ENCODE peak calls at places on chromosomes 2 and 18, in five cellular contexts. K is HCT116, R is small intestine, N is A549, Q is heart left ventricle. C is an unnamed sample. For H3K4me1 and H3K9me3, the result is how much of the 10 kb centered on the place peaks cover.

GRCh38 chr2:5743992-5744391 is 51.8 kb downstream of the SOX11 start:
- DNase-seq in Q (no peak), N (no peak), K (no peak), R (no peak), C (no peak)

GRCh38 chr2:33222309-33222708 is 254.1 kb upstream of the RASGRP3 start:
- DNase-seq in R (no peak), Q (no peak), N (no peak), K (no peak), C (no peak)

GRCh38 chr2:168397629-168398028 is 58.4 kb upstream of the CERS6 start:
- DNase-seq in K (no peak), R (no peak), N (no peak), Q (no peak), C (no peak)

GRCh38 chr2:187586091-187586632 is 31.9 kb upstream of the TFPI start:
- DNase-seq in N (no peak), R (no peak), K (no peak), Q (no peak), C (no peak)

GRCh38 chr2:109027702-109028101 is 38.7 kb upstream of the EDAR start:
- DNase-seq in R (no peak), N (no peak), K (no peak), Q (no peak), C (no peak)

GRCh38 chr18:47050468-47050867 is 15.0 kb upstream of the ELOA2 start:
- DNase-seq in N (peak), Q (no peak), K (peak), R (peak), C (peak)

GRCh38 chr2:130370490-130370889 is 14.6 kb downstream of the PTPN18 start:
- DNase-seq in N (no peak), K (no peak), Q (no peak), R (peak), C (no peak)

GRCh38 chr2:48527211-48527880 is 2.6 kb upstream of the STON1 start:
- DNase-seq in R (no peak), N (no peak), Q (no peak), K (no peak), C (no peak)

GRCh38 chr2:42844366-42844765 is 52.0 kb upstream of the HAAO start:
- DNase-seq in K (no peak), Q (no peak), N (no peak), R (no peak), C (no peak)
- H3K4me1 ChIP-seq in K (under half), Q (under half), N (under half), R (under half), C (under half)

GRCh38 chr2:235728401-235729181 is 234.7 kb downstream of the AGAP1 start:
- DNase-seq in R (no peak), N (no peak), K (no peak), Q (peak), C (no peak)
- H3K9me3 ChIP-seq in R (under half), N (under half), K (under half), Q (under half), C (under half)

GRCh38 chr2:80233333-80233732 is 71.2 kb downstream of the LRRTM1 start:
- DNase-seq in K (no peak), N (no peak), Q (no peak), R (no peak), C (no peak)
- H3K4me1 ChIP-seq in K (under half), N (under half), Q (under half), R (under half), C (under half)

DNA sequence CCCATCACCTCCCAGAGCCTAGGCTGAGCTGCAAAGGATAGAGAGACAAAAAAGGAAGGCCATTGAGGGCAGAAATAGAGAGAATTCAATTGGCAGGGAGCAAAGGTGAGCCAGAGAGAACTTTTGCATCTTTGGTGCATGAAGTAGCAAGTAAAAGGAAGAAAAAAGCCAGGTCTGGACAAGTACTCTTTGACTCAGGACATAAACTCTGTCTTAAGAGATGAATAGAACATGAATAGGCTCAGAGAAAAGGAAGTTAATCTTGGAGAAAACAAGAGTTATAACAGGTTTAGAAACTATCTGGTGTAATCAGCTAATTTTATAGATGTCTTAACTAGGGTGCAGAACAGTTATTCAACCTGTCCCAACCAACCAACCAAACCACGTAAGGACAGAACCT is 95.2 kb downstream of the CNTNAP5 start:
- DNase-seq in Q (no peak), N (no peak), R (no peak), K (no peak), C (no peak)
- H3K9me3 ChIP-seq in Q (under half), N (under half), R (under half), K (under half), C (under half)

DNA sequence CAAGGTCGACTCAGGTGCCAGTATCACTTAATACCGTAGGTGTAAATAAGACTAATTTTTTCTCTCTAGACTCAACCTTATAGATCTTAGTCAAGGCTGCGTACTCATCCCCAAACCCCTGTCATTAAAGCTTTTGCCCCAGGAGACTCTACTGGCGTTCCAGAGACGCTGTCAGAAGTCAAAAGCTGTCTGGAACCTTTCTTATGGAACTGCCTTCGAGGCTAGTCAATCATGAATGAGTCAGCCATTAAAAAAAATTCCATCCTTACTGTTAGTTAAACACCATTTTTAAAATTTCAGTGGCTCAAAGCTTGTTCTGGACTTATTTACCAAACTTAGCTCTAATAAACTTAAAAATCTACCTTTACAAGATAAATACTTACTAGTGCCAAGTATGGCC is 52.2 kb downstream of the SPRED2 start:
- DNase-seq in K (no peak), Q (no peak), R (no peak), N (no peak), C (no peak)
- H3K4me1 ChIP-seq in K (half or more), Q (under half), R (under half), N (half or more), C (under half)

GRCh38 chr18:35306588-35307250 is 16.7 kb upstream of the ZSCAN30 start:
- DNase-seq in R (no peak), K (no peak), Q (no peak), N (no peak), C (no peak)

DNA sequence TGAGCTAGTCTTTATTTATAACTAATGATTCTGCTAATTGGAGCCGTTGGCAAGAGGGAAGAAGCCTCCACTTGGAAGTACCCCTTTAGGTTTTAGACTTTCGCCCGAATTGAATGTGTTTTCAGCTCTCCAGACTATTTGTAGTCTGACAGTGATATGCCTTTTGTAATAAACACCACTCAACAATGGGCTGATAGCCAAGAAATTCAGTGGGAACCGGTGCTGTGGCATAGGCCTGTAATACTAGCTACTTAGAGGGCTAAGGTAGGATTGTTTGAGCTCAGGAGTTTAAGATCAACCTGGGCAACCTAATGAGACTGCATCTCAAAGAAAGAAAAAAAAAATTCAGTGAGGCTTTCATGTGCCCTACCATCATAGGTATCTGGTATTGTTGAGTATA is 13.6 kb upstream of the ZSCAN30 start:
- DNase-seq in K (no peak), R (no peak), Q (no peak), N (no peak), C (no peak)
- H3K9me3 ChIP-seq in K (under half), R (under half), Q (under half), N (half or more), C (under half)

DNA sequence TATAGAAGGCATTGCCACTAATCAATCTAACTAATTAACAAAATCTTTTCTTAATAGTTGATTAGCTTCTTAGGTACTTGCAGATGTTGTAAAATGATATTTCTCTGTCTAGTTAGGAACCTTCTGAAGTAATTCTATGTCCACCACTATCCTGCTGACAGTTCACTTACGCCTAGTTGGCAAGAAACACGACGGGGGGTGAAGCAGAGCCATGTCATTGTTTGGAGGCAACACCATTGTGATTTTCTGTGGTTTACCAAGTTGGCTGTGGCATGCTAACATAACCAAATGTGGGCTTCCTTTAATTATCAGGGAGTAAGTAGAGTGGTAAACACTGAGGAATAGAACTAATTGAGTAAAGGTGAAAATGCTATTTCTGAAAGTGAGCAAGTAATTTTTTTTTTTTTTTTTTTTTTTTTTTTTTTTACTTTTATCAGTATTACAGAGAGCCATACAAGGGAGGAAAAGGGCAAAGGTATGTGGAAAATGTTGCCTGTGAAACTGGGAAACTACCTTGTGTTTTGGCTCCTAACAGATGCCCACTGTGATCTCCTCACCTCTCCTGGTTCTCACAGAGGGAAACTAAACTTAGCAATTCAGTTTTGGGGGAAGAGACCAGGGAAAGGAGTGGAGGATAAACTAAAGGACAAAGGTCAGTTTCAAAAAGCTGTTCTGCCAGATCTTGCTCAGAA is 126.9 kb downstream of the MEIS1 start:
- DNase-seq in R (no peak), Q (no peak), K (no peak), N (no peak), C (no peak)
- H3K4me1 ChIP-seq in R (under half), Q (under half), K (under half), N (under half), C (under half)

DNA sequence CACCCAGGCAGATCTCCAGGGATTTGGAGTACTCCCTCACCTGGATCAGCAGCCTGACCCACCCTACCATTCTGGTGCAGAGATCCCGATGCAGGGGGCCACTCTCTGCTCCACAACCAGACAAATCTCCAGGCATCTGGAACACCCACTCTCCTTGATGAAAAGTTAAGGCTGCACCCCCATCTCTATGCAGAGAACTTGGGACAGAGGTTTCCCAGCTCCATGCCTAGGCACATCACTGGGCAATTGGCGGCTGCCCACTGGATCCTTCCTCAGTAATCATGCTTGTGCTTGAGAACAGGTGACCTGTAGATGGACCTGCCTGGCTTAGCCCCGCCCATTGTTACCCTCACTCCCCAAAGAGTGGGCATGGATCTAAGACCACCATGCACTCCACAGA is 624.9 kb downstream of the CBLN2 start:
- DNase-seq in R (no peak), N (no peak), K (no peak), Q (no peak), C (no peak)
- H3K9me3 ChIP-seq in R (under half), N (under half), K (under half), Q (under half), C (under half)